ENCODE peak calls at places on chromosome 5, in four cellular contexts. D, Q, G and Z are unnamed samples. For H3K9me3, the result is how much of the 10 kb centered on the place peaks cover.

GRCh38 chr5:135460246-135461033 is 8.3 kb upstream of the TIFAB start:
- DNase-seq in D (no peak), G (peak), Q (no peak), Z (no peak)

GRCh38 chr5:169413416-169413815 is 112.5 kb upstream of the SLIT3 start:
- DNase-seq in Q (no peak), D (no peak), G (no peak), Z (no peak)

GRCh38 chr5:142982821-142983200 is 212.6 kb downstream of the ARHGAP26 start:
- DNase-seq in G (peak), Q (no peak), D (no peak), Z (no peak)

GRCh38 chr5:54093081-54093492 is 217.3 kb downstream of the ARL15 start:
- DNase-seq in Q (no peak), G (no peak), D (no peak), Z (no peak)

GRCh38 chr5:167626341-167627118 is 664.9 kb upstream of the WWC1 start:
- DNase-seq in Q (peak), G (no peak), D (no peak), Z (no peak)

GRCh38 chr5:148364343-148364742 is 19.4 kb upstream of the FBXO38 start:
- DNase-seq in D (no peak), G (no peak), Q (no peak), Z (no peak)

GRCh38 chr5:887947-888640 is 4.5 kb downstream of the BRD9 start:
- DNase-seq in G (no peak), Q (no peak), D (no peak), Z (no peak)

GRCh38 chr5:33441241-33441844 is 578 bp downstream of the TARS1 start:
- DNase-seq in D (peak), Q (peak), G (no peak), Z (no peak)

GRCh38 chr5:27474054-27474323 is 435.6 kb upstream of the CDH9 start:
- DNase-seq in G (no peak), D (no peak), Q (no peak), Z (no peak)

GRCh38 chr5:66757219-66757833 is 161.1 kb downstream of the MAST4 start:
- DNase-seq in D (peak), G (no peak), Q (peak), Z (no peak)

GRCh38 chr5:69418559-69418958 is 3.6 kb downstream of the MARVELD2 start:
- DNase-seq in D (no peak), Q (no peak), G (no peak), Z (no peak)

GRCh38 chr5:59598547-59598874 is 295.0 kb downstream of the PDE4D start:
- DNase-seq in Q (no peak), D (no peak), G (no peak), Z (no peak)

GRCh38 chr5:172200476-172200875 is 6.5 kb downstream of the EFCAB9 start:
- DNase-seq in G (no peak), D (no peak), Q (no peak), Z (no peak)

GRCh38 chr5:111995701-111996100 is 238.7 kb upstream of the NREP start:
- DNase-seq in G (no peak), Q (no peak), D (no peak), Z (no peak)

GRCh38 chr5:90909091-90909503 is 350.5 kb downstream of the ADGRV1 start:
- DNase-seq in D (no peak), Q (peak), G (no peak), Z (no peak)

GRCh38 chr5:145943674-145944121 is 7.3 kb downstream of the SH3RF2 start:
- DNase-seq in D (peak), G (no peak), Q (peak), Z (no peak)

GRCh38 chr5:116361171-116361967 is 213.3 kb downstream of the SEMA6A start:
- DNase-seq in G (peak), Q (no peak), D (no peak), Z (peak)

GRCh38 chr5:113608113-113608551 is 94.6 kb downstream of the YTHDC2 start:
- DNase-seq in G (no peak), Q (peak), D (no peak), Z (no peak)

GRCh38 chr5:113081881-113082546 is 105.4 kb downstream of the DCP2 start:
- DNase-seq in G (no peak), D (no peak), Q (peak), Z (no peak)

GRCh38 chr5:142955628-142956027 is 185.5 kb downstream of the ARHGAP26 start:
- DNase-seq in Q (no peak), G (no peak), D (no peak), Z (no peak)

GRCh38 chr5:5165541-5166002 is 25.4 kb downstream of the ADAMTS16 start:
- DNase-seq in Q (no peak), G (no peak), D (no peak), Z (no peak)

GRCh38 chr5:132497488-132497997 is 7.0 kb upstream of the IRF1 start:
- DNase-seq in D (no peak), G (peak), Q (peak), Z (no peak)

GRCh38 chr5:67233075-67233474 is 36.5 kb upstream of the CD180 start:
- DNase-seq in D (no peak), Q (peak), G (no peak), Z (no peak)

GRCh38 chr5:43041669-43042175 is 1.6 kb upstream of the ANXA2R start:
- DNase-seq in D (no peak), Q (peak), G (peak), Z (no peak)

GRCh38 chr5:33854733-33855151 is 37.0 kb downstream of the ADAMTS12 start:
- DNase-seq in G (no peak), Q (peak), D (no peak), Z (no peak)

GRCh38 chr5:89473196-89473595 is 590.2 kb upstream of the MEF2C start:
- DNase-seq in G (no peak), D (no peak), Q (no peak), Z (no peak)

DNA sequence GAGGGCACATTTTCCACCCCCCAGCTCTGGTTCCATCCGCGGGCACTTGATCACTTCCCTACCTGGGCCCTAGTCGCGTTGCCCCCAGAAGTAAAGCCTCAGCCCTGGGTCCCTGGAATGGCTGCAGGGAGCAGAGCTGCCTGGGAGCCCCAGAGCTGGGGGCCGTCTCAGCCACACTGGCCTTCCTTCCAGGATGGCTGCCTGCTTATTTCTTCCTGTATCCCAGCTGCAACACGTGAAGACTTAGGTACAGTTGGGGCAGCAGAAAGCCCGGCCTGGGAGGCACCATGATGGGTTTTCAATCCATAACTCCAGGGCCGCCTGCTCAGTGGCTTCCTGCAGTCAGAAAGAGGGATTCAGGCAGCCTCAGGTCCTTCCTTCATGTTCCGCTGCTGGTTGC is 232.3 kb downstream of the IRX2 start:
- DNase-seq in D (no peak), G (no peak), Q (no peak), Z (no peak)
- H3K4me3 ChIP-seq in D (no peak), G (no peak), Q (no peak), Z (no peak)

GRCh38 chr5:138470322-138471285 is 5.3 kb downstream of the EGR1 start:
- DNase-seq in Q (no peak), D (peak), G (no peak), Z (no peak)
- H3K27ac ChIP-seq in Q (no peak), D (no peak), G (no peak), Z (no peak)

DNA sequence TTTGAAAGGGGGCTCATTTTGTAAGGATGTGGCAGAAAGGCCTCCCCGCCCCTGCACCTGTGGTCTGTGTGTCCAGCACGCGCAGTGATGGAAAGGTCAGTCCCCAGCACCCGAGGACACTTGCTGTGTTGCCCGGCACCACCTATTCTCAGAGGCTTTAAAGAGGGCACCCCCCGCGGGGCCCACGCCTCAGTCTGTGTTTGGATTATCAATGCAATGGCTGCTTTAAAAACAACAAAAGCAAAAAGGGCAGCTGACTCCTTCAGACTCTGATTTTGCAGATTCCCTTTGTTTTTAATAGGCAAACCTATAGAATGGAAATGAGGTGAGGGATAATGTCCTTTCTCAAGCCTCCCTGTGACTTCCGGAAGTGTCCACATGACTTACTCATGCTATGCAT is 416.3 kb downstream of the IRX2 start:
- DNase-seq in G (no peak), Q (no peak), D (no peak), Z (no peak)
- H3K9me3 ChIP-seq in G (under half), Q (under half), D (under half), Z (under half)

GRCh38 chr5:137610598-137610997 is 111.5 kb upstream of the SPOCK1 start:
- DNase-seq in G (no peak), Q (no peak), D (no peak), Z (no peak)

GRCh38 chr5:137613554-137614265 is 114.6 kb upstream of the SPOCK1 start:
- DNase-seq in Q (peak), G (no peak), D (no peak), Z (no peak)

GRCh38 chr5:137612576-137612975 is 113.5 kb upstream of the SPOCK1 start:
- DNase-seq in G (no peak), D (no peak), Q (no peak), Z (no peak)

GRCh38 chr5:137611011-137611580 is 112.0 kb upstream of the SPOCK1 start:
- DNase-seq in D (no peak), Q (no peak), G (no peak), Z (no peak)

DNA sequence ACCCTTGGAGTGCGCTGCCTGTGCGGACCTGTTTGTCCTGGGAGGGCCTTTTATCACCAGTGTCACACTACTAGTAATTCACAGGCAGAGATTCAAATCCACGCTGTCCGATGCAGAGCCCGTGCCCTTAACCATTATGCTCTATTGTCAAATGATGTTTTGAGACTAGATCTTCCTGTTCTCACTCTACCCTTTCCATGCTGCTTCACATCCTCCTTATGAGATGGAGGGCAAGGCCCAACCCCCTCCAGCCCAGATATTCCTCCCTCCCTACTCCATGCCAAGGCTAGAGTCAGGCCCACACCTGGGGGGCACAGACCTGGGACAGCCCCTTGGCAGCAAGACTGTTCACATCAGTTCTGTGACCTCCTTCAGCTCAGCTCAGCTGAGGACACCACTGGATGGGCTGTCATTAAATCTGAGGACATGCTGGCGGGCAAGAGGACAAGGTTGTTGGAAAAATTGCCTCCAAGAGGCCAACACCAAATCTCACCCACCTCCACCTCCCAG is 112.9 kb upstream of the SPOCK1 start:
- DNase-seq in G (no peak), D (no peak), Q (no peak), Z (no peak)
- H3K4me3 ChIP-seq in G (no peak), D (no peak), Q (no peak), Z (no peak)

GRCh38 chr5:31937226-31937625 is 236.9 kb downstream of the GOLPH3 start:
- DNase-seq in G (no peak), D (no peak), Q (no peak), Z (no peak)
- H3K27ac ChIP-seq in G (no peak), D (no peak), Q (no peak), Z (no peak)

GRCh38 chr5:141269195-141269594 is 24.0 kb downstream of the PCDHB15 start:
- DNase-seq in G (no peak), Q (no peak), D (no peak), Z (no peak)
- H3K9me3 ChIP-seq in G (under half), Q (under half), D (under half), Z (under half)

GRCh38 chr5:102866315-102866693 is 111.2 kb downstream of the PAM start:
- DNase-seq in G (no peak), D (no peak), Q (peak), Z (no peak)
- H3K4me3 ChIP-seq in G (peak), D (peak), Q (peak), Z (peak)

GRCh38 chr5:140258016-140258415 is 44.9 kb downstream of the PFDN1 start:
- DNase-seq in D (no peak), Q (peak), G (no peak), Z (no peak)
- H3K27ac ChIP-seq in D (no peak), Q (no peak), G (no peak), Z (no peak)

GRCh38 chr5:179307931-179308471 is 37.3 kb downstream of the ADAMTS2 start:
- DNase-seq in G (peak), D (no peak), Q (no peak), Z (no peak)
- H3K9me3 ChIP-seq in G (under half), D (under half), Q (under half), Z (under half)

GRCh38 chr5:141691867-141692532 is 10.0 kb upstream of the ARAP3 start:
- DNase-seq in Q (peak), D (peak), G (peak), Z (no peak)
- H3K4me3 ChIP-seq in Q (peak), D (peak), G (no peak), Z (peak)